ENCODE peak calls at places on chromosome 2, in six cellular contexts. P is fibroblast of lung, U is lower lobe of right lung, R is GM23338, M is choroid plexus epithelial cell, I is neuronal stem cell. G is an unnamed sample.

GRCh38 chr2:27860111-27860510 is 30.1 kb downstream of the RBKS start:
- DNase-seq in P (peak), U (no peak), R (no peak), M (peak), I (no peak), G (peak)

GRCh38 chr2:133774675-133775005 is 206.4 kb upstream of the NCKAP5 start:
- DNase-seq in P (peak), U (no peak), R (no peak), M (no peak), I (no peak), G (no peak)

GRCh38 chr2:137675584-137676327 is 288.5 kb upstream of the HNMT start:
- DNase-seq in P (no peak), U (peak), R (no peak), M (no peak), I (no peak), G (no peak)

GRCh38 chr2:10635430-10635829 is 54.3 kb downstream of the NOL10 start:
- DNase-seq in P (no peak), U (no peak), R (no peak), M (peak), I (no peak), G (no peak)

GRCh38 chr2:224350703-224351102 is 51.2 kb downstream of the FAM124B start:
- DNase-seq in P (no peak), U (no peak), R (no peak), M (no peak), I (no peak), G (no peak)

GRCh38 chr2:130920417-130921030 is 83.8 kb downstream of the ARHGEF4 start:
- DNase-seq in P (peak), U (peak), R (peak), M (peak), I (peak), G (peak)

GRCh38 chr2:230946429-230947234 is 21.6 kb upstream of the GPR55 start:
- DNase-seq in P (no peak), U (no peak), R (no peak), M (no peak), I (no peak), G (no peak)

GRCh38 chr2:128786800-128787478 is 468.3 kb upstream of the HS6ST1 start:
- DNase-seq in P (peak), U (no peak), R (peak), M (peak), I (peak), G (peak)

GRCh38 chr2:146246017-146246733 is 1598.7 kb upstream of the ACVR2A start:
- DNase-seq in P (peak), U (no peak), R (no peak), M (peak), I (no peak), G (peak)

GRCh38 chr2:42328148-42328833 is 32.7 kb downstream of the COX7A2L start:
- DNase-seq in P (peak), U (no peak), R (peak), M (peak), I (no peak), G (peak)

GRCh38 chr2:106193491-106193976 is 567 bp downstream of the UXS1 start:
- DNase-seq in P (no peak), U (peak), R (peak), M (peak), I (peak), G (no peak)

GRCh38 chr2:228407821-228408220 is 226.3 kb upstream of the SPHKAP start:
- DNase-seq in P (no peak), U (no peak), R (no peak), M (no peak), I (no peak), G (no peak)

GRCh38 chr2:224369028-224369632 is 32.8 kb downstream of the FAM124B start:
- DNase-seq in P (peak), U (no peak), R (peak), M (peak), I (peak), G (peak)

GRCh38 chr2:1808921-1809551 is 64.7 kb upstream of the PXDN start:
- DNase-seq in P (peak), U (no peak), R (no peak), M (no peak), I (no peak), G (no peak)

GRCh38 chr2:35298493-35298892 is 1057.1 kb upstream of the CRIM1 start:
- DNase-seq in P (peak), U (no peak), R (no peak), M (peak), I (no peak), G (peak)

GRCh38 chr2:153509133-153509532 is 30.6 kb upstream of the RPRM start:
- DNase-seq in P (no peak), U (no peak), R (peak), M (no peak), I (no peak), G (no peak)

GRCh38 chr2:82650038-82650437 is 1809.0 kb downstream of the SUCLG1 start:
- DNase-seq in P (no peak), U (no peak), R (no peak), M (peak), I (no peak), G (peak)

GRCh38 chr2:219619235-219619634 is 8.2 kb upstream of the SLC4A3 start:
- DNase-seq in P (no peak), U (no peak), R (peak), M (no peak), I (no peak), G (no peak)

GRCh38 chr2:75481041-75481836 is 79.5 kb downstream of the EVA1A start:
- DNase-seq in P (peak), U (no peak), R (peak), M (peak), I (no peak), G (peak)

GRCh38 chr2:232860593-232861241 is 9.3 kb upstream of the SNORC start:
- DNase-seq in P (peak), U (no peak), R (peak), M (peak), I (no peak), G (no peak)

GRCh38 chr2:3434005-3434404 is 54.5 kb downstream of the TRAPPC12 start:
- DNase-seq in P (no peak), U (no peak), R (no peak), M (no peak), I (no peak), G (no peak)

GRCh38 chr2:30828586-30828985 is 21.3 kb upstream of the CAPN13 start:
- DNase-seq in P (no peak), U (no peak), R (no peak), M (no peak), I (no peak), G (no peak)

GRCh38 chr2:165953306-165953654 is 296 bp downstream of the TTC21B start:
- DNase-seq in P (no peak), U (no peak), R (no peak), M (no peak), I (no peak), G (no peak)

GRCh38 chr2:125405816-125406215 is 1250.1 kb upstream of the GYPC start:
- DNase-seq in P (peak), U (no peak), R (peak), M (peak), I (no peak), G (peak)

GRCh38 chr2:53021285-53021684 is 746.3 kb upstream of the CHAC2 start:
- DNase-seq in P (peak), U (no peak), R (no peak), M (peak), I (no peak), G (peak)

GRCh38 chr2:119108186-119108585 is 50.4 kb downstream of the C1QL2 start:
- DNase-seq in P (no peak), U (no peak), R (no peak), M (no peak), I (no peak), G (no peak)

GRCh38 chr2:119104414-119104813 is 54.1 kb downstream of the C1QL2 start:
- DNase-seq in P (no peak), U (no peak), R (no peak), M (no peak), I (no peak), G (no peak)

GRCh38 chr2:119106301-119106897 is 52.2 kb downstream of the C1QL2 start:
- DNase-seq in P (peak), U (no peak), R (peak), M (peak), I (peak), G (peak)

GRCh38 chr2:119102964-119103363 is 55.6 kb downstream of the C1QL2 start:
- DNase-seq in P (no peak), U (no peak), R (no peak), M (no peak), I (no peak), G (no peak)
- H3K4me3 ChIP-seq in P (no peak), U (no peak), R (no peak), M (no peak), I (no peak), G (no peak)

DNA sequence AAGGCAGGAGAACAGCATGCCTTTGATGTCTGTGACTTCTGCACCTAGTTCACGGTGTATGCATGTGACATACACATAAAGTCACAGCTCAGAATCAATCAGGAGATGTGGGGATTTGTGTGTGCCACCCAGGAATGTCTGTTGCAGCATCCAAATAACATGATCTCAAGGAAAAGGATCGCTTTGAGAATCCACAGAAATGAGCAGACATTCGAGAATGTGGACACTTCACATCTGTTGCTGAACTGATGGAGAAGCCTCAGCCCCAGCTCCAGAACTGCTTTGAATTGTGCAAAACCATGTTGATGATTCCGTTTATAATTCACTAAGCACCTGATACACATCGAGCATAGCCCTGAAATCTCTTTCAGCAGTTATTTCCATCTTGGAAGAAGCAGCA is 208.6 kb downstream of the CMPK2 start:
- DNase-seq in P (no peak), U (no peak), R (no peak), M (no peak), I (no peak), G (no peak)
- H3K4me3 ChIP-seq in P (no peak), U (no peak), R (no peak), M (no peak), I (no peak), G (no peak)

GRCh38 chr2:197674060-197674459 is 1.3 kb downstream of the RFTN2 start:
- DNase-seq in P (no peak), U (no peak), R (no peak), M (no peak), I (no peak), G (no peak)
- H3K4me3 ChIP-seq in P (peak), U (peak), R (no peak), M (peak), I (no peak), G (no peak)

GRCh38 chr2:119521437-119521825 is 2.9 kb downstream of the SCTR start:
- DNase-seq in P (no peak), U (no peak), R (no peak), M (no peak), I (no peak), G (no peak)
- H3K4me3 ChIP-seq in P (no peak), U (no peak), R (no peak), M (no peak), I (no peak), G (no peak)

GRCh38 chr2:63790491-63790890 is 51.2 kb upstream of the UGP2 start:
- DNase-seq in P (peak), U (no peak), R (no peak), M (peak), I (no peak), G (peak)

GRCh38 chr2:63792523-63792922 is 49.2 kb upstream of the UGP2 start:
- DNase-seq in P (peak), U (no peak), R (no peak), M (peak), I (no peak), G (peak)

GRCh38 chr2:63789318-63790051 is 52.2 kb upstream of the UGP2 start:
- DNase-seq in P (peak), U (no peak), R (no peak), M (peak), I (no peak), G (peak)

GRCh38 chr2:63790913-63791312 is 50.8 kb upstream of the UGP2 start:
- DNase-seq in P (peak), U (no peak), R (no peak), M (peak), I (no peak), G (peak)

DNA sequence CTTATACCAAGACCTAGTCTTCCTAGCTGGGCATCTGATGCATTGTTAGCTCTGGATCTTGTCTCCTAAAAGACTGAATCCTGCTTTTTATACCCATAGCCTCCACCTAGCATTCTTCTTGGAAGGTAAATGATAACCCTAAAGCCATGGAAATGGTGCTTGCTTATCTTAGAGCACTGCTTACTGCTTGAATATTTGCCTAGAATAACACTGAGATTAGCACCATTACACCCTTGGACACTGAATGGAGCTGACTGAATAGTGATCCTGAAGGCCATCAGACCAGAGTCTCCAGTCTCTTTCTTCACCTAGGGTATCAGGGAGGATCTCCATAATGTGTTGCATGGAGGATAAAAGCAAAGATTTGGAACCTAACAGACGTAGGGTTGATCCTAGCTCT is 50.3 kb upstream of the UGP2 start:
- DNase-seq in P (no peak), U (no peak), R (no peak), M (no peak), I (no peak), G (no peak)
- H3K4me3 ChIP-seq in P (no peak), U (no peak), R (no peak), M (no peak), I (no peak), G (no peak)

GRCh38 chr2:143128681-143129580 is at the start of gene ARHGAP15:
- DNase-seq in P (no peak), U (peak), R (no peak), M (no peak), I (no peak), G (no peak)
- H3K4me3 ChIP-seq in P (no peak), U (peak), R (no peak), M (no peak), I (no peak), G (no peak)